ENCODE peak calls at places on chromosomes 12 and 14, in seven cellular contexts. I, N, A, Z, F, H and W are unnamed samples.

GRCh38 chr14:94043111-94043755 is 17.1 kb downstream of the OTUB2 start:
- DNase-seq in I (no peak), N (no peak), A (no peak), Z (no peak), F (no peak), H (no peak), W (no peak)

GRCh38 chr14:50619569-50620141 is 48.5 kb downstream of the SAV1 start:
- DNase-seq in I (no peak), N (peak; percentile 63), A (no peak), Z (no peak), F (no peak), H (no peak), W (peak; percentile 13)

GRCh38 chr12:114608509-114608908 is 75.5 kb downstream of the TBX3 start:
- DNase-seq in I (no peak), N (no peak), A (no peak), Z (no peak), F (no peak), H (no peak), W (no peak)

GRCh38 chr12:127214196-127214595 is 1052.8 kb upstream of the TMEM132C start:
- DNase-seq in I (no peak), N (peak; percentile 10), A (no peak), Z (no peak), F (no peak), H (no peak), W (no peak)

GRCh38 chr14:28709571-28710305 is 56.8 kb upstream of the FOXG1 start:
- DNase-seq in I (no peak), N (no peak), A (no peak), Z (no peak), F (no peak), H (no peak), W (no peak)

GRCh38 chr12:100698518-100698917 is 96.1 kb upstream of the ANO4 start:
- DNase-seq in I (no peak), N (no peak), A (no peak), Z (no peak), F (no peak), H (no peak), W (no peak)

GRCh38 chr12:50257226-50258166 is 25.8 kb downstream of the LIMA1 start:
- DNase-seq in I (no peak), N (peak; percentile 85), A (no peak), Z (no peak), F (no peak), H (no peak), W (no peak)

GRCh38 chr14:104290058-104290667 is 151.8 kb downstream of the KIF26A start:
- DNase-seq in I (no peak), N (no peak), A (no peak), Z (no peak), F (peak; percentile 23), H (no peak), W (no peak)